ENCODE peak calls at places on chromosomes 4 and X, in six cellular contexts. E is AG09309, M is suprapubic skin, D is tibial artery, V is fibroblast of pulmonary artery, N is mucosa of descending colon. K is an unnamed sample.
A peak's percentile ranks its signal among the peaks of the same experiment; 100 is the strongest.

GRCh38 chr4:67770422-67770821 is 16.2 kb upstream of the GNRHR start:
- DNase-seq in E (no peak), M (no peak), D (no peak), V (no peak), N (no peak), K (no peak)

GRCh38 chr4:115145393-115146160 is 32.2 kb upstream of the NDST4 start:
- DNase-seq in E (no peak), M (no peak), D (no peak), V (no peak), N (peak; percentile 27), K (no peak)

GRCh38 chrX:71541546-71542022 is 8.7 kb downstream of the OGT start:
- DNase-seq in E (peak; percentile 61), M (no peak), D (no peak), V (peak; percentile 77), N (no peak), K (no peak)

GRCh38 chrX:35561985-35562384 is 236.2 kb upstream of the MAGEB16 start:
- DNase-seq in E (no peak), M (no peak), D (no peak), V (no peak), N (no peak), K (no peak)

GRCh38 chr4:140004580-140005314 is 149.2 kb downstream of the MAML3 start:
- DNase-seq in E (peak; percentile 7), M (no peak), D (no peak), V (peak; percentile 67), N (no peak), K (no peak)

GRCh38 chrX:124211312-124211942 is 121.0 kb upstream of the TEX13D start:
- DNase-seq in E (no peak), M (no peak), D (no peak), V (peak; percentile 20), N (no peak), K (no peak)

GRCh38 chr4:94766856-94767255 is 9.1 kb downstream of the BMPR1B start:
- DNase-seq in E (peak; percentile 43), M (no peak), D (no peak), V (no peak), N (no peak), K (no peak)

GRCh38 chr4:79150820-79151416 is 174.9 kb downstream of the NAA11 start:
- DNase-seq in E (no peak), M (no peak), D (no peak), V (no peak), N (no peak), K (no peak)

GRCh38 chrX:114162068-114162735 is 421.7 kb upstream of the HTR2C start:
- DNase-seq in E (no peak), M (no peak), D (no peak), V (no peak), N (no peak), K (no peak)

GRCh38 chrX:1534321-1535168 is 2.4 kb downstream of the P2RY8 start:
- DNase-seq in E (no peak), M (no peak), D (no peak), V (no peak), N (no peak), K (peak; percentile 76)

GRCh38 chrX:65871671-65872311 is 168.1 kb downstream of the VSIG4 start:
- DNase-seq in E (no peak), M (no peak), D (peak; percentile 19), V (peak; percentile 51), N (peak; percentile 47), K (no peak)

GRCh38 chr4:176671532-176671931 is 121.2 kb downstream of the VEGFC start:
- DNase-seq in E (no peak), M (no peak), D (no peak), V (peak; percentile 87), N (no peak), K (no peak)

GRCh38 chrX:17738002-17738713 is 865 bp downstream of the SCML1 start:
- DNase-seq in E (no peak), M (no peak), D (peak; percentile 41), V (no peak), N (peak; percentile 65), K (no peak)

GRCh38 chrX:109826954-109827708 is 94.1 kb upstream of the ACSL4 start:
- DNase-seq in E (peak; percentile 46), M (no peak), D (no peak), V (peak; percentile 75), N (no peak), K (no peak)

GRCh38 chrX:118496763-118497079 is 1.1 kb downstream of the DOCK11 start:
- DNase-seq in E (no peak), M (no peak), D (no peak), V (no peak), N (no peak), K (no peak)

DNA sequence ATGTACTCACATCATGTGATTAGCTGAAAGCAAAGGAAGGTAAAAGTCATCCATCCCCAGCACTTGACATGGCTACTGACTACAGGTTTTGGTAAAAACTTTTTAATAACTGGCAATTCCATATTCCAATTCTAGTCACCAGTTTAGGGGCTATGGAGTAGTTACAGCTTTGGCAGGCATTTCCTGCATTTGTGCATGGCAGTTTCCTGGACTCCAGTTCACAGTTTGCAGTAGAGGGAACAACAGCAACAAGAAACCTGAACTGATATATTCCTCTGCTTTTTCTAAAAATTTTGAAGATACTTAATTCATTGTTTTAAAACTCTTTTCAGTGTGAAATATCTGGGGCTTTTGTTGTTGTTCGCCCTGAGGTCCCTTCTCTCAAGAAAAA is 184.3 kb downstream of the PPP3CA start:
- DNase-seq in E (no peak), M (no peak), D (no peak), V (no peak), N (no peak), K (no peak)
- TF ChIP-seq CTCF in E (no peak), M (no peak), D (no peak), V (no peak), N (no peak), K (no peak)

DNA sequence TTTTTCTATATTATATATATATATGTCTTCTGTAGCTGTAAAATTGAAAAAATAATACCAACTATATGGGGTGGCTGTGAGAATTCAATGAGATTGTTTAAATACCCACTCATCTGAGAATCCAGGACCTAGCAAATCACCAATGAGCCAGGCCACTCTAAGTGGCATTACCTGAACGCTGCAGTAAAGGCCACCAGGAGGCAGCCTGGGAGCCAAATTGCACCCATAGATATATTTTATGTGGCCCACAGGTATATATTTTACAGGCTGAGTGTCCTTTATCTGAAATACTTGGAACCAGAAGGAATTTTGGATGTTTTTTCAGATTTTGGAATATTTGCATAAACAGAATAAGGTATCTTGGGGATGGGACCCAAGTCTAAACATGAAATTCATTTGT is 58.2 kb upstream of the C4orf50 start:
- DNase-seq in E (no peak), M (no peak), D (no peak), V (no peak), N (no peak), K (no peak)
- TF ChIP-seq CTCF in E (no peak), M (no peak), D (no peak), V (no peak), N (no peak), K (peak; percentile 8)

GRCh38 chrX:129116651-129117050 is 406.6 kb downstream of the SMARCA1 start:
- DNase-seq in E (no peak), M (no peak), D (no peak), V (no peak), N (no peak), K (no peak)

GRCh38 chrX:129115935-129116334 is 407.4 kb downstream of the SMARCA1 start:
- DNase-seq in E (no peak), M (no peak), D (no peak), V (no peak), N (no peak), K (no peak)

GRCh38 chrX:129115104-129115503 is 408.2 kb downstream of the SMARCA1 start:
- DNase-seq in E (no peak), M (no peak), D (no peak), V (peak; percentile 10), N (peak; percentile 17), K (no peak)
- TF ChIP-seq CTCF in E (no peak), M (no peak), D (no peak), V (no peak), N (no peak), K (peak; percentile 28)

DNA sequence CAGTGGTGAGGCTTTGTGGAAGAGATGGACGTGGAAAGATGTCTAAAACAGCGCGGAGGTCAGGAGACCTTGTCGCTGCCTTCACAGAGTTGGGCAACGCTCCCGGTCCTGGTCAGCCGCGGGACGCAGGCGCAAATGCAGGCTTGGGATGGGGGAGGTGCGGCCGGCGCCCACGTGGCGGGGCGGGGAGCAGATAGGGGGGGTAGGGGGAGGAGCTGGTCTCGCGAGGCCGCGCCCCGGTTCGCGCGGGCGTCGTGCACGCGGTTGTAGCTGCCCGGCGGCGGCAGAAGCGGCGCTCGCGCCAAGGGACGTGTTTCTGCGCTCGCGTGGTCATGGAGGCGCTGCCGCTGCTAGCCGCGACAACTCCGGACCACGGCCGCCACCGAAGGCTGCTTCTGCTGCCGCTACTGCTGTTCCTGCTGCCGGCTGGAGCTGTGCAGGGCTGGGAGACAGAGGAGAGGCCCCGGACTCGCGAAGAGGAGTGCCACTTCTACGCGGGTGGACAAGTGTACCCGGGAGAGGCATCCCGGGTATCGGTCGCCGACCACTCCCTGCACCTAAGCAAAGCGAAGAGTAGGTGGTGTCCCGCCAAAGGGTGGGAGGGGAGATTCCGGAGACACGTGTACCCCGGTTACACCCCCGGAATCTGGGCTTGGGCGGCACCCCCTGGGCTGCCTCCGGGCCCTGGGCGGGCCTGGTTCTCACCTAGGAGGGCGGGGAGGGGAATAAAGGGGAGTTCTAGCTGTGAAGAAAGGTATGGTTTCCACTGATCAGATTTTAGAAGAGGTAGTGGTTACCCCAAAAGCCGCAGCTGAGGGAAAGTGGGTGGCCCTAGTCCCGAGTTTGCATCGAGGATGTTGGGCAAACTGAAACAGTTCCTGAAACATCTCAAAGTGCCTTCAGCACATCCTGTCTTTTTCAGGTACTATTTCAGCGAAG is at the start of gene PRDX4:
- DNase-seq in E (peak; percentile 33), M (peak; percentile 89), D (peak; percentile 84), V (peak; percentile 90), N (peak; percentile 92), K (peak; percentile 98)
- TF ChIP-seq CTCF in E (no peak), M (no peak), D (no peak), V (no peak), N (no peak), K (peak; percentile 11)

DNA sequence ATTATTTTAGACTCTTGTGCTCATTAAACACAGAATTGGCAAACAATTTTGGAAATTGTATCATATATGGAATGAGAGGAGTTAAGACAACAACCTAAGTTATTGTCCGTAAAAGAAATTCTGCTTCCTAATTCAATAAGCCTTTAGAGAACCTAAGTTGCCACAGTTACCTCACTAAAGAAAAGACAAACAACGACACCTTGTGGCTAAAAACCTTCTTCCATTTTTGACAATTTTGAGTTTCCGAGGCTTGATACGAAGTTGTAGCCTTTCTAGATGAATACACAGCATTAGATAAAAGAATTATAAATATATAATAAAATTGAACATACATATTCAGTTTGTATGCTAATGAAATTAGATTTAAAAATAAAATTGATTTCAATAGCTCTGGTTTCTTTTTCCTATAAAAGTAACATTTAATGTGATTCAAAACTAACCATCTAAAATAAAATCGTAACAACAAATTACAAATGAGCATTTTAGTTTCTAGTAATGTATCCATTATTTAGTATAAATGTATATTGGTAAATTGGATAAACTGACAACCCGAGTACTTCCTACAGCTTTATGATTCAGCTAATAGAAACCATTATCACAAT is 275.1 kb downstream of the GPM6A start:
- DNase-seq in E (peak; percentile 46), M (no peak), D (no peak), V (peak; percentile 83), N (no peak), K (no peak)
- TF ChIP-seq CTCF in E (peak; percentile 35), M (no peak), D (peak; percentile 58), V (peak; percentile 57), N (no peak), K (peak; percentile 75)

K was measured in osteocyte.